ENCODE peak calls at places on chromosomes 6 and 20, in eight cellular contexts. H is left lung, O is GM04504, Q is H54, Y is COR-L47, S is activated T-cell treated with anti-CD3 and anti-CD28 coated beads for 1 hour, D is NCI-H2171 treated with DMSO at 0.1 percent for 48 hours, M is A549. K is an unnamed sample.

GRCh38 chr6:72522735-72523141 is 99.1 kb upstream of the KCNQ5 start:
- DNase-seq in H (no peak), O (no peak), Q (no peak), Y (peak; percentile 69), S (no peak), D (peak; percentile 84), M (peak; percentile 14), K (peak; percentile 24)

GRCh38 chr6:105676837-105677236 is 274.0 kb upstream of the PREP start:
- DNase-seq in H (no peak), O (no peak), Q (no peak), Y (no peak), S (no peak), D (no peak), M (no peak), K (no peak)

GRCh38 chr6:70314240-70314639 is 11.4 kb upstream of the COL9A1 start:
- DNase-seq in H (no peak), O (no peak), Q (no peak), Y (no peak), S (no peak), D (peak; percentile 10), M (no peak), K (no peak)

GRCh38 chr6:21633511-21634109 is 40.1 kb downstream of the SOX4 start:
- DNase-seq in H (no peak), O (no peak), Q (no peak), Y (no peak), S (no peak), D (no peak), M (no peak), K (no peak)

GRCh38 chr20:3980260-3981131 is 34.9 kb downstream of the RNF24 start:
- DNase-seq in H (no peak), O (peak; percentile 45), Q (peak; percentile 26), Y (no peak), S (no peak), D (no peak), M (peak; percentile 76), K (peak; percentile 76)

GRCh38 chr20:32462900-32463641 is 104.9 kb downstream of the ASXL1 start:
- DNase-seq in H (peak; percentile 51), O (no peak), Q (no peak), Y (no peak), S (no peak), D (no peak), M (no peak), K (no peak)

GRCh38 chr20:6466065-6466810 is 301.2 kb upstream of the BMP2 start:
- DNase-seq in H (no peak), O (no peak), Q (no peak), Y (no peak), S (no peak), D (no peak), M (no peak), K (peak; percentile 12)

GRCh38 chr6:90559931-90560330 is 26.9 kb downstream of the MAP3K7 start:
- DNase-seq in H (no peak), O (no peak), Q (no peak), Y (no peak), S (no peak), D (no peak), M (no peak), K (no peak)

GRCh38 chr20:61949714-61950630 is 115.7 kb downstream of the TAF4 start:
- DNase-seq in H (peak; percentile 59), O (no peak), Q (no peak), Y (no peak), S (no peak), D (no peak), M (no peak), K (no peak)

GRCh38 chr6:110890288-110890687 is 15.7 kb downstream of the AMD1 start:
- DNase-seq in H (no peak), O (no peak), Q (no peak), Y (no peak), S (no peak), D (no peak), M (no peak), K (no peak)

GRCh38 chr20:2386516-2387179 is 5.9 kb downstream of the TGM6 start:
- DNase-seq in H (no peak), O (no peak), Q (no peak), Y (no peak), S (no peak), D (no peak), M (no peak), K (peak; percentile 81)

GRCh38 chr20:49450281-49450707 is 32.2 kb downstream of the KCNB1 start:
- DNase-seq in H (no peak), O (no peak), Q (no peak), Y (peak; percentile 94), S (no peak), D (peak; percentile 61), M (no peak), K (no peak)

GRCh38 chr6:158939255-158940170 is 60.5 kb downstream of the RSPH3 start:
- DNase-seq in H (no peak), O (no peak), Q (no peak), Y (no peak), S (no peak), D (no peak), M (no peak), K (no peak)

GRCh38 chr6:134741193-134741521 is 208.7 kb downstream of the ALDH8A1 start:
- DNase-seq in H (no peak), O (no peak), Q (no peak), Y (no peak), S (no peak), D (peak; percentile 82), M (no peak), K (no peak)

GRCh38 chr6:34044945-34045595 is 100.8 kb downstream of the GRM4 start:
- DNase-seq in H (no peak), O (no peak), Q (no peak), Y (no peak), S (no peak), D (no peak), M (no peak), K (no peak)

GRCh38 chr6:28354688-28355554 is 5.2 kb downstream of the ZKSCAN3 start:
- DNase-seq in H (no peak), O (no peak), Q (no peak), Y (no peak), S (no peak), D (no peak), M (no peak), K (no peak)

GRCh38 chr6:40845588-40845987 is 193.4 kb downstream of the UNC5CL start:
- DNase-seq in H (no peak), O (no peak), Q (peak; percentile 28), Y (peak; percentile 5), S (no peak), D (no peak), M (peak; percentile 52), K (no peak)

GRCh38 chr20:19423892-19424620 is 211.6 kb downstream of the SLC24A3 start:
- DNase-seq in H (no peak), O (no peak), Q (no peak), Y (no peak), S (no peak), D (no peak), M (no peak), K (no peak)

GRCh38 chr6:119126140-119126539 is 47.7 kb upstream of the FAM184A start:
- DNase-seq in H (no peak), O (no peak), Q (no peak), Y (no peak), S (no peak), D (no peak), M (no peak), K (no peak)

GRCh38 chr6:41581381-41581991 is 35.3 kb downstream of the FOXP4 start:
- DNase-seq in H (no peak), O (peak; percentile 57), Q (peak; percentile 97), Y (no peak), S (no peak), D (peak; percentile 59), M (peak; percentile 81), K (no peak)

GRCh38 chr20:1377984-1378742 is 14.7 kb downstream of the FKBP1A start:
- DNase-seq in H (no peak), O (no peak), Q (peak; percentile 42), Y (no peak), S (no peak), D (no peak), M (no peak), K (peak; percentile 37)

GRCh38 chr6:156954781-156955180 is 177.6 kb downstream of the ARID1B start:
- DNase-seq in H (no peak), O (no peak), Q (no peak), Y (no peak), S (no peak), D (no peak), M (no peak), K (no peak)